ENCODE peak calls at places on chromosomes 3 and 15, in six cellular contexts. K is A549, C is right cardiac atrium, J is esophagus muscularis mucosa, A is upper lobe of right lung, Q is body of pancreas. I is an unnamed sample.
A peak's percentile ranks its signal among the peaks of the same experiment; 100 is the strongest.

GRCh38 chr15:66657062-66658020 is 44.7 kb upstream of the SMAD6 start:
- DNase-seq in K (no peak), C (no peak), J (no peak), A (no peak), Q (no peak), I (peak; percentile 59)

GRCh38 chr3:194135806-194136518 is at the start of gene HES1:
- DNase-seq in K (peak; percentile 81), C (peak; percentile 98), J (peak; percentile 98), A (peak; percentile 95), Q (peak; percentile 97), I (peak; percentile 99)

GRCh38 chr3:158717576-158717975 is 14.7 kb downstream of the RARRES1 start:
- DNase-seq in K (no peak), C (no peak), J (no peak), A (no peak), Q (no peak), I (no peak)

GRCh38 chr15:30990451-30991300 is 752 bp downstream of the MTMR10 start:
- DNase-seq in K (peak; percentile 18), C (no peak), J (no peak), A (no peak), Q (no peak), I (no peak)

GRCh38 chr3:81968628-81969027 is 207.2 kb upstream of the GBE1 start:
- DNase-seq in K (no peak), C (no peak), J (no peak), A (no peak), Q (no peak), I (no peak)

GRCh38 chr15:45471151-45471550 is 51.4 kb downstream of the SLC30A4 start:
- DNase-seq in K (no peak), C (no peak), J (no peak), A (no peak), Q (no peak), I (no peak)

GRCh38 chr15:97984157-97984556 is 23.7 kb downstream of the ARRDC4 start:
- DNase-seq in K (no peak), C (no peak), J (no peak), A (no peak), Q (no peak), I (no peak)

GRCh38 chr3:61899700-61900462 is 338.5 kb downstream of the PTPRG start:
- DNase-seq in K (no peak), C (no peak), J (no peak), A (no peak), Q (no peak), I (no peak)

GRCh38 chr3:78517932-78518331 is 1249.9 kb downstream of the ROBO1 start:
- DNase-seq in K (no peak), C (no peak), J (no peak), A (no peak), Q (no peak), I (no peak)

GRCh38 chr3:160616721-160617120 is 51.4 kb upstream of the KPNA4 start:
- DNase-seq in K (no peak), C (no peak), J (no peak), A (no peak), Q (no peak), I (no peak)

GRCh38 chr15:93943607-93944006 is 287.8 kb upstream of the MCTP2 start:
- DNase-seq in K (no peak), C (no peak), J (no peak), A (no peak), Q (no peak), I (peak; percentile 13)

GRCh38 chr3:28835751-28836150 is 445.1 kb upstream of the RBMS3 start:
- DNase-seq in K (no peak), C (peak; percentile 70), J (no peak), A (peak; percentile 50), Q (no peak), I (no peak)

GRCh38 chr3:34005886-34006285 is 207.5 kb downstream of the PDCD6IP start:
- DNase-seq in K (no peak), C (no peak), J (no peak), A (no peak), Q (no peak), I (no peak)

GRCh38 chr15:69031013-69032001 is 16.8 kb downstream of the NOX5 start:
- DNase-seq in K (peak; percentile 82), C (peak; percentile 74), J (peak; percentile 90), A (peak; percentile 82), Q (peak; percentile 35), I (peak; percentile 76)

GRCh38 chr3:98600412-98601095 is 7.1 kb upstream of the CPOX start:
- DNase-seq in K (no peak), C (no peak), J (no peak), A (no peak), Q (no peak), I (no peak)

DNA sequence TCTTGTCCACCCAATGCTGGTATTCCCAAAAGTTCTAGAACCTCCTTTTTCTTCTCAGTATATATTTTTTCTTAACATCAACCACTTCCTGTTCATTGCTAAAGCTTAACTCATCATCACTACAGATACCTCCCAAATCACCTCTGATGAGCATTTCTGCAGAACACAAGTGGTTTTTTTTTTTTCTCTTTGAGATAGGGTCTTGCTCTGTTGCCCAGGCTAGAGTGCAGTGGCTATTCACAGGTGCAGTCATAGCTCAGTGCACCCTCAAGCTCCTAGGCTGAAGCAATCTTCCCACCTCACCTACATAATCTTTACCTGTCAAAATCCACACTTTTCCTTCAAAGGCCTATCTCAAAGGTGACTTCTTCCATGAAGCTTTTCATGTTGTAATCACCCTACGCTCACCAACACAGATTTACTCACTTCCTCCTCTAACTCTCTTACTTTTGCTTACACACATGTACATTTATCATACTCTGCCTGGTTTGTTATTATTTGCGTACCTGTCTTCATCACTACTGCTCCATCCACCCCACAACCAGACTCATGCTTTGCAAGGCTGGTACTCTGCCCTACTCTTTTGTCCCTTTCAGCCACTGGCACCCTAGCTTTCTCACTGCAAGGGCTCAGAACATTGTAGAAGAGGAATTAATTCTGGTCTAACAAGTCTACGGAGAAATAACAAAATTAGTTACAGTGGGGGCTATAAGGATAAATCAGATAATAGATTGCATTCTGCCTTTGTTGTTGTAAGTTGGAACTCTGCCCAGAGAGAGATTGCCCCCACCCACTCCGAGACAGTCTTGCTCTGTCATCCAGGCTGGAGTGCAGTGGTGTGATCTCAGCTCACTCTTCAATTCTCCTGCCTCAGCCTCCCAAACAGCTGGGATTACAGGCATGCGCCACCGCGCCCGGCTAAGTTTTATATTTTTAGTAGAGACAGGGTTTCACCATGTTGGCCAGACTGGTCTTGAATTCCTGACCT is 27.5 kb downstream of the HERC1 start:
- DNase-seq in K (no peak), C (no peak), J (no peak), A (no peak), Q (no peak), I (no peak)
- H3K4me3 ChIP-seq in K (no peak overlapping the region), C (no peak overlapping the region), J (no peak overlapping the region), A (no peak overlapping the region), Q (no peak overlapping the region), I (no peak overlapping the region)

GRCh38 chr3:50517721-50518206 is 14.3 kb upstream of the CACNA2D2 start:
- DNase-seq in K (no peak), C (no peak), J (no peak), A (no peak), Q (no peak), I (no peak)
- H3K4me1 ChIP-seq in K (no peaks in the 10 kb centered on the region), C (peaks cover 2% of the 10 kb centered on the region), J (peaks cover 17% of the 10 kb centered on the region), A (peaks cover 20% of the 10 kb centered on the region), Q (no peaks in the 10 kb centered on the region), I (peaks cover 31% of the 10 kb centered on the region)

DNA sequence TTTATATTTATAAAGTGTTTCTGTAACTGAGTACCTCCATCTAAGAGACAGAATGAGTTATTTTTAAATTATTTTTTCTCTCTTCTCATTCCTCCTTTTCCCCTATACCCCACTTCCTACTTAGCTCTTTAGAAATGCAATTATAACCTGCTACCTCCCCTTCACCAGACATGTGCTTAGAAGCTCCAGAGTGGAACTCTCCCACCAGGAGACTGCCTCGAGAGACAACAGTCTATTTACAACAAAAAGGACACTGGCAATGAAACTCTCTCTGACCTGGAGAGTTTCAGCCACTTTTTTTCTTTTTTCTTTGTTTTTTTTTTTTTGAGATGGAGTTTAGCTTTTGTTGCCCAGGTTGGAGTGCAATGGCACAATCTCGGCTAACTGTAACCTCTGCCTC is 109.4 kb upstream of the PLXND1 start:
- DNase-seq in K (no peak), C (no peak), J (no peak), A (no peak), Q (no peak), I (no peak)
- H3K4me3 ChIP-seq in K (no peak overlapping the region), C (no peak overlapping the region), J (no peak overlapping the region), A (no peak overlapping the region), Q (no peak overlapping the region), I (no peak overlapping the region)

GRCh38 chr3:30472090-30472489 is 134.3 kb upstream of the TGFBR2 start:
- DNase-seq in K (no peak), C (no peak), J (no peak), A (no peak), Q (no peak), I (no peak)

GRCh38 chr3:30471076-30471475 is 135.3 kb upstream of the TGFBR2 start:
- DNase-seq in K (no peak), C (no peak), J (no peak), A (no peak), Q (no peak), I (no peak)

GRCh38 chr3:30467596-30468238 is 138.7 kb upstream of the TGFBR2 start:
- DNase-seq in K (no peak), C (no peak), J (no peak), A (no peak), Q (no peak), I (no peak)

GRCh38 chr3:30470566-30470965 is 135.8 kb upstream of the TGFBR2 start:
- DNase-seq in K (no peak), C (no peak), J (no peak), A (no peak), Q (no peak), I (no peak)

GRCh38 chr3:30469125-30469524 is 137.3 kb upstream of the TGFBR2 start:
- DNase-seq in K (no peak), C (no peak), J (no peak), A (no peak), Q (no peak), I (no peak)
- H3K4me1 ChIP-seq in K (no peaks in the 10 kb centered on the region), C (peaks cover 3% of the 10 kb centered on the region), J (peaks cover 5% of the 10 kb centered on the region), A (peaks cover 26% of the 10 kb centered on the region), Q (no peaks in the 10 kb centered on the region), I (no peaks in the 10 kb centered on the region)

DNA sequence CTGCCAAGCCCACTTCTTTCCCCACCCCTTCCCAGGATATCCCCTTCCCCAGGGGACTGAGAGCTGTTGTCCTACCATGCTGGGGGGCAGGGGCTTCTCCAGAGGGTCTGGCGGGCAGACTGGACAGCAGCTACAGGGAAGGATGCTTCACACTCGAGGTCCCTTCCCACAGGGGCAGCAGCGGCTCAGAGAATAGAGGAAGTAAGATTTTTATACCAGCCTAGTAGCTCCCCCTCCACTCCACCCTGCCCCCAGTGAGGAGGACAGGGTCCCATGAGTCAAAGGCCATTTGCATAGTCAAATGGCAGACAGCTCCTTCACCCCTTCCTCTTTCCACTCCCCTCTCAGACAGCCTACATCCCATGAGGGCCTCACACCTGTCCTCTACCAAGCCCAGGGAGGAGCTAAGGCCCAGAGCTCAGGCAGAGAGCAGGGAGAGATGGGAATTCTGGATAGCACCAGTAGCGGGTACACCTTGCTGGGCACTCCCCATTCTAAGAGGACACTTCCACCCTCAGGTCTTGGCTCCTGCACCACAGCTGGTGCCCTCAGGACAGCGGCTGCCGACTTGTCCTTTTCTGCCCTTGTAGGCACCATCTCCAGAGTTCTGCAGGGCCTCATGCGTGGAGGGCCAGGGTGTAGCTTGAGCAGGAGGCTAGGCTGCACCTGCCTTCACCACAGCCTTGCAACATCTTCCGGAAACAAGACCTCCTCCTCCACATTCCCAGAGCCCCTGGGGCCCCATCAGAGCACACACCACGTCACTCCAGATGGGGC is at the start of gene TLR9:
- DNase-seq in K (no peak), C (no peak), J (no peak), A (peak; percentile 57), Q (no peak), I (no peak)
- H3K4me3 ChIP-seq in K (no peak within 1 kb of the TSS), C (no peak within 1 kb of the TSS), J (no peak within 1 kb of the TSS), A (no peak within 1 kb of the TSS), Q (no peak within 1 kb of the TSS), I (no peak within 1 kb of the TSS)

I was measured in hepatocyte.